ENCODE peak calls at places on chromosomes 6 and 20, in ten cellular contexts. B is heart right ventricle; C is Caco-2; Y is LNCaP clone FGC; N is pancreas; U is effector memory CD4-positive, alpha-beta T cell; R is adrenal gland; M is bronchial epithelial cell; T is esophagus squamous epithelium; H is GM12865. A is an unnamed sample.

GRCh38 chr20:3189561-3190131 is 14.8 kb downstream of the DDRGK1 start:
- DNase-seq in T (no peak), B (no peak), M (no peak), R (no peak), Y (no peak), N (no peak), U (no peak), H (no peak), C (no peak), A (no peak)

GRCh38 chr6:36289281-36290018 is 19.6 kb downstream of the PNPLA1 start:
- DNase-seq in B (no peak), N (no peak), H (no peak), Y (no peak), M (peak; percentile 88), R (no peak), T (no peak), C (peak; percentile 44), U (no peak), A (no peak)

GRCh38 chr20:56566621-56567020 is 33.6 kb downstream of the FAM209B start:
- DNase-seq in M (peak; percentile 39), N (no peak), Y (peak; percentile 7), H (no peak), R (peak; percentile 59), C (peak; percentile 53), U (no peak), B (peak; percentile 9), T (no peak), A (no peak)

GRCh38 chr6:100775667-100776066 is 105.5 kb downstream of the ASCC3 start:
- DNase-seq in N (no peak), B (no peak), M (peak; percentile 17), Y (no peak), C (no peak), R (no peak), H (no peak), U (no peak), T (no peak), A (no peak)

GRCh38 chr6:101477436-101477835 is 83.9 kb downstream of the GRIK2 start:
- DNase-seq in Y (no peak), T (no peak), N (no peak), H (no peak), C (no peak), B (no peak), M (no peak), U (no peak), R (no peak), A (no peak)

GRCh38 chr20:53926428-53927028 is 143.9 kb downstream of the BCAS1 start:
- DNase-seq in B (no peak), T (no peak), M (peak; percentile 100), C (no peak), H (peak; percentile 95), Y (no peak), R (peak; percentile 21), N (no peak), U (no peak), A (no peak)

GRCh38 chr6:436308-437041 is 44.9 kb downstream of the IRF4 start:
- DNase-seq in Y (no peak), U (no peak), R (no peak), M (no peak), T (no peak), C (no peak), B (no peak), N (no peak), H (peak; percentile 48), A (no peak)

GRCh38 chr20:63070771-63071540 is 64.2 kb upstream of the BHLHE23 start:
- DNase-seq in N (no peak), C (no peak), B (no peak), Y (no peak), M (no peak), R (no peak), T (no peak), H (no peak), U (no peak), A (no peak)

GRCh38 chr6:129744201-129744879 is 34.4 kb upstream of the ARHGAP18 start:
- DNase-seq in Y (no peak), C (no peak), H (peak; percentile 19), M (peak; percentile 78), B (no peak), R (peak; percentile 31), U (no peak), T (no peak), N (no peak), A (no peak)

GRCh38 chr20:37528442-37529213 is 952 bp upstream of the BLCAP start:
- DNase-seq in N (no peak), T (no peak), M (peak; percentile 44), Y (no peak), C (no peak), H (no peak), B (no peak), U (no peak), R (no peak), A (no peak)

GRCh38 chr6:92577077-92577719 is 842.2 kb downstream of the EPHA7 start:
- DNase-seq in T (no peak), B (no peak), M (no peak), U (no peak), R (no peak), N (no peak), Y (no peak), C (peak; percentile 5), H (no peak), A (no peak)

GRCh38 chr6:57173886-57174510 is 1.9 kb downstream of the BAG2 start:
- DNase-seq in Y (no peak), T (no peak), H (peak; percentile 3), U (no peak), N (no peak), C (peak; percentile 19), B (no peak), M (peak; percentile 80), R (no peak), A (no peak)

GRCh38 chr6:159540152-159540551 is 152.9 kb downstream of the SOD2 start:
- DNase-seq in U (no peak), M (no peak), R (no peak), N (no peak), T (no peak), Y (no peak), C (peak; percentile 51), H (peak; percentile 21), B (no peak), A (peak; percentile 28)

GRCh38 chr20:215796-216195 is 11.3 kb upstream of the DEFB129 start:
- DNase-seq in R (no peak), T (no peak), U (no peak), H (no peak), Y (no peak), B (no peak), N (no peak), C (no peak), M (no peak), A (no peak)

GRCh38 chr6:106255306-106255705 is 70.3 kb downstream of the ATG5 start:
- DNase-seq in C (no peak), T (no peak), U (no peak), Y (no peak), B (no peak), H (no peak), N (no peak), R (no peak), M (no peak), A (no peak)

GRCh38 chr6:83758533-83758932 is 49.6 kb upstream of the SNAP91 start:
- DNase-seq in N (no peak), Y (no peak), C (no peak), M (no peak), B (no peak), T (no peak), H (no peak), R (no peak), U (no peak), A (no peak)

GRCh38 chr6:124854338-124854922 is 107.8 kb upstream of the RNF217 start:
- DNase-seq in C (no peak), R (no peak), H (no peak), M (peak; percentile 35), U (no peak), Y (no peak), B (no peak), N (no peak), T (no peak), A (no peak)

DNA sequence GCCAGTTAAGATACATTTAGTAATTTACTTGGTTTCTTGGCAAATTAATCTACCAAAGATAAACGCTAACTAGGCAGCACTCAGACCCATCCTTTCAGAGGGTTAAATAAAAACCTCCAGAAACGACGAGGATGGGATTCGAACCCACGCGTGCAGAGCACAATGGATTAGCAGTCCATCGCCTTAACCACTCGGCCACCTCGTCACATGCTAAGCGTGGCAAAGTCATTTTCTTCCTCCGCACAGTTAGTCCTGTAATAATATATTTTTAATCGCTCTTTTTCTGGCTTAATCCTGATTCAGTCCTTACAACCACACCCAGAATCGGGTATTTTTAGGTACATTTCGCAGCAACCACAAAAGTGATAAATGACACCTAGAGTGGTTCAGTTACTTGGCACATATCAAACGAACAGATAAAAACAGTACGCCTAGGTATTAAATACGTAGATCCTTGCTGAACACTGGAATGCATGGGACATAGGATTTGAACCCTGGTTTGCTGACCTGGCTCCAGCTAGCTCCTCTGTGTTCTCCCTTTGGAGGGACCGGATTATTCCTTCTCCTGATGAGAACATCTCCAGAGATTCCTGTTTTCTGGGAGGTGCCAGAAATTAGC is 71.6 kb downstream of the GPX5 start:
- DNase-seq in R (no peak), C (peak; percentile 26), U (no peak), M (peak; percentile 50), B (no peak), H (peak; percentile 46), T (no peak), N (no peak), Y (peak; percentile 68), A (no peak)
- H3K4me3 ChIP-seq in R (no peak overlapping the region), C (no peak overlapping the region), U (no peak overlapping the region), M (peak overlapping the region; percentile 31), B (no peak overlapping the region), H (no peak overlapping the region), T (no peak overlapping the region), N (no peak overlapping the region), Y (peak overlapping the region; percentile 74), A (no peak overlapping the region)

GRCh38 chr6:148358196-148358785 is 15.7 kb downstream of the SASH1 start:
- DNase-seq in N (no peak), R (peak; percentile 39), H (no peak), U (no peak), Y (no peak), C (no peak), M (no peak), B (peak; percentile 54), T (no peak), A (no peak)
- H3K4me3 ChIP-seq in N (no peak overlapping the region), R (no peak overlapping the region), H (no peak overlapping the region), U (no peak overlapping the region), Y (no peak overlapping the region), C (no peak overlapping the region), M (no peak overlapping the region), B (no peak overlapping the region), T (no peak overlapping the region), A (no peak overlapping the region)

GRCh38 chr6:146770275-146770964 is 171.6 kb downstream of the ADGB start:
- DNase-seq in U (no peak), C (no peak), Y (no peak), M (no peak), B (no peak), N (no peak), H (no peak), R (no peak), T (no peak), A (no peak)
- H3K4me3 ChIP-seq in U (peak overlapping the region; percentile 35), C (no peak overlapping the region), Y (no peak overlapping the region), M (no peak overlapping the region), B (peak overlapping the region; percentile 36), N (no peak overlapping the region), H (no peak overlapping the region), R (no peak overlapping the region), T (peak overlapping the region; percentile 24), A (peak overlapping the region; percentile 36)

GRCh38 chr20:15336011-15336410 is 998.6 kb upstream of the FLRT3 start:
- DNase-seq in B (no peak), N (no peak), C (no peak), Y (no peak), T (no peak), U (no peak), H (no peak), M (no peak), R (no peak), A (no peak)
- H3K4me3 ChIP-seq in B (no peak overlapping the region), N (no peak overlapping the region), C (no peak overlapping the region), Y (no peak overlapping the region), T (no peak overlapping the region), U (no peak overlapping the region), H (no peak overlapping the region), M (no peak overlapping the region), R (no peak overlapping the region), A (no peak overlapping the region)

GRCh38 chr20:23366384-23366783 is 4.4 kb downstream of the GZF1 start:
- DNase-seq in C (no peak), U (no peak), H (no peak), R (no peak), T (no peak), Y (no peak), N (no peak), B (no peak), M (peak; percentile 76), A (no peak)
- H3K4me3 ChIP-seq in C (no peak overlapping the region), U (no peak overlapping the region), H (no peak overlapping the region), R (no peak overlapping the region), T (no peak overlapping the region), Y (no peak overlapping the region), N (no peak overlapping the region), B (no peak overlapping the region), M (no peak overlapping the region), A (no peak overlapping the region)

A was measured in Jurkat, Clone E6-1.